ENCODE peak calls at places on chromosomes 7 and 10, in six cellular contexts. I, W, F, M, Y and L are unnamed samples.

GRCh38 chr7:111958889-111959288 is 247.3 kb downstream of the DOCK4 start:
- DNase-seq in M (no peak), W (no peak), I (peak; percentile 50), Y (no peak), F (no peak), L (peak; percentile 90)

GRCh38 chr10:132446661-132447445 is 49.9 kb downstream of the PWWP2B start:
- DNase-seq in M (no peak), W (peak; percentile 33), I (peak; percentile 55), Y (peak; percentile 80), F (peak; percentile 60), L (peak; percentile 90)

GRCh38 chr7:139645572-139646523 is 122.4 kb downstream of the CLEC2L start:
- DNase-seq in M (peak; percentile 73), I (peak; percentile 80), W (peak; percentile 85), Y (peak; percentile 89), F (peak; percentile 69), L (peak; percentile 87)

GRCh38 chr7:27606270-27607209 is 56.1 kb downstream of the HIBADH start:
- DNase-seq in I (peak; percentile 83), M (no peak), F (no peak), Y (no peak), W (no peak), L (no peak)

GRCh38 chr7:111560773-111561658 is 1.3 kb downstream of the IMMP2L start:
- DNase-seq in W (no peak), Y (no peak), F (peak; percentile 5), M (no peak), I (peak; percentile 46), L (no peak)

GRCh38 chr7:139029353-139029752 is 6.5 kb downstream of the ZC3HAV1L start:
- DNase-seq in Y (no peak), F (no peak), I (no peak), W (no peak), M (no peak), L (no peak)

GRCh38 chr7:4084271-4084670 is 597.8 kb upstream of the FOXK1 start:
- DNase-seq in Y (no peak), W (no peak), F (no peak), M (no peak), I (no peak), L (no peak)

GRCh38 chr10:44293842-44294241 is 91.1 kb downstream of the CXCL12 start:
- DNase-seq in I (no peak), Y (no peak), M (no peak), W (no peak), F (no peak), L (no peak)

GRCh38 chr10:78570633-78571032 is 498.1 kb upstream of the ZMIZ1 start:
- DNase-seq in Y (no peak), M (no peak), W (no peak), F (no peak), I (no peak), L (no peak)

GRCh38 chr7:37495574-37496184 is 47.0 kb upstream of the ELMO1 start:
- DNase-seq in M (no peak), I (peak; percentile 11), F (peak; percentile 44), Y (no peak), W (peak; percentile 48), L (no peak)

GRCh38 chr7:77403957-77404356 is 12.2 kb downstream of the GSAP start:
- DNase-seq in F (no peak), Y (no peak), M (no peak), W (no peak), I (no peak), L (no peak)

GRCh38 chr10:73859441-73860049 is 14.8 kb downstream of the CAMK2G start:
- DNase-seq in I (no peak), Y (no peak), F (no peak), M (no peak), W (no peak), L (no peak)

GRCh38 chr7:106050743-106051110 is 61.4 kb downstream of the SYPL1 start:
- DNase-seq in Y (no peak), W (no peak), M (no peak), I (no peak), F (no peak), L (no peak)

GRCh38 chr7:108613147-108613948 is 43.7 kb downstream of the DNAJB9 start:
- DNase-seq in I (peak; percentile 76), M (no peak), W (peak; percentile 75), Y (no peak), F (peak; percentile 16), L (peak; percentile 35)

GRCh38 chr10:594584-595270 is 94.7 kb downstream of the DIP2C start:
- DNase-seq in M (no peak), W (no peak), I (no peak), Y (no peak), F (no peak), L (no peak)

GRCh38 chr10:110006358-110007170 is 1.2 kb upstream of the ADD3 start:
- DNase-seq in Y (peak; percentile 79), W (no peak), I (no peak), M (peak; percentile 22), F (no peak), L (peak; percentile 37)

GRCh38 chr10:50927522-50928189 is 42.2 kb upstream of the A1CF start:
- DNase-seq in I (no peak), Y (no peak), F (no peak), W (no peak), M (no peak), L (no peak)

GRCh38 chr10:44056947-44057811 is 327.7 kb downstream of the CXCL12 start:
- DNase-seq in W (no peak), I (no peak), F (no peak), Y (no peak), M (no peak), L (no peak)

GRCh38 chr7:149753370-149754233 is 19.8 kb downstream of the ZNF467 start:
- DNase-seq in Y (peak; percentile 75), M (no peak), I (peak; percentile 42), F (no peak), W (no peak), L (peak; percentile 24)

GRCh38 chr7:131861620-131862346 is 305.4 kb upstream of the PODXL start:
- DNase-seq in I (no peak), Y (no peak), W (no peak), M (no peak), F (no peak), L (no peak)

GRCh38 chr7:46028246-46028645 is 107.2 kb upstream of the IGFBP3 start:
- DNase-seq in W (no peak), F (no peak), Y (no peak), I (no peak), M (no peak), L (no peak)

GRCh38 chr7:130988443-130988842 is 254.4 kb upstream of the KLF14 start:
- DNase-seq in W (no peak), M (no peak), Y (no peak), I (no peak), F (no peak), L (peak; percentile 44)

GRCh38 chr7:124773339-124773738 is 7.7 kb upstream of the GPR37 start:
- DNase-seq in I (no peak), F (no peak), M (no peak), W (no peak), Y (no peak), L (no peak)